ENCODE peak calls at places on chromosomes 16 and 17, in six cellular contexts. One of them, this sample, is unnamed.

GRCh38 chr17:13647551-13647950 is 45.8 kb upstream of the HS3ST3A1 start:
- DNase-seq in thoracic aorta: no peak
- DNase-seq in neural progenitor cell: no peak
- DNase-seq in tibial artery: no peak
- DNase-seq in progenitor cell of endocrine pancreas: no peak
- DNase-seq in fibroblast of pulmonary artery: peak; percentile 14
- DNase-seq in this sample: no peak

GRCh38 chr17:17071531-17072360 is 29.5 kb downstream of the MPRIP start:
- DNase-seq in thoracic aorta: no peak
- DNase-seq in neural progenitor cell: no peak
- DNase-seq in tibial artery: peak; percentile 43
- DNase-seq in progenitor cell of endocrine pancreas: no peak
- DNase-seq in fibroblast of pulmonary artery: no peak
- DNase-seq in this sample: no peak

GRCh38 chr16:78437352-78437968 is 338.0 kb downstream of the WWOX start:
- DNase-seq in thoracic aorta: no peak
- DNase-seq in neural progenitor cell: peak; percentile 69
- DNase-seq in tibial artery: no peak
- DNase-seq in progenitor cell of endocrine pancreas: no peak
- DNase-seq in fibroblast of pulmonary artery: peak; percentile 4
- DNase-seq in this sample: no peak

GRCh38 chr17:64148699-64149098 is 18.8 kb upstream of the ERN1 start:
- DNase-seq in thoracic aorta: no peak
- DNase-seq in neural progenitor cell: no peak
- DNase-seq in tibial artery: no peak
- DNase-seq in progenitor cell of endocrine pancreas: no peak
- DNase-seq in fibroblast of pulmonary artery: no peak
- DNase-seq in this sample: no peak

GRCh38 chr17:3655766-3656165 is 12.6 kb downstream of the TAX1BP3 start:
- DNase-seq in thoracic aorta: no peak
- DNase-seq in neural progenitor cell: no peak
- DNase-seq in tibial artery: no peak
- DNase-seq in progenitor cell of endocrine pancreas: no peak
- DNase-seq in fibroblast of pulmonary artery: no peak
- DNase-seq in this sample: no peak

GRCh38 chr16:65725156-65725845 is 603.4 kb upstream of the CDH11 start:
- DNase-seq in thoracic aorta: no peak
- DNase-seq in neural progenitor cell: no peak
- DNase-seq in tibial artery: no peak
- DNase-seq in progenitor cell of endocrine pancreas: no peak
- DNase-seq in fibroblast of pulmonary artery: peak; percentile 59
- DNase-seq in this sample: no peak

GRCh38 chr17:81927653-81928496 is at the start of gene MAFG:
- DNase-seq in thoracic aorta: peak; percentile 80
- DNase-seq in neural progenitor cell: peak; percentile 98
- DNase-seq in tibial artery: peak; percentile 94
- DNase-seq in progenitor cell of endocrine pancreas: peak; percentile 91
- DNase-seq in fibroblast of pulmonary artery: peak; percentile 95
- DNase-seq in this sample: peak; percentile 97

GRCh38 chr17:17689312-17689711 is 8.1 kb downstream of the RAI1 start:
- DNase-seq in thoracic aorta: no peak
- DNase-seq in neural progenitor cell: no peak
- DNase-seq in tibial artery: no peak
- DNase-seq in progenitor cell of endocrine pancreas: no peak
- DNase-seq in fibroblast of pulmonary artery: no peak
- DNase-seq in this sample: no peak

GRCh38 chr17:57255776-57256681 is at the start of gene MSI2:
- DNase-seq in thoracic aorta: peak; percentile 83
- DNase-seq in neural progenitor cell: peak; percentile 92
- DNase-seq in tibial artery: peak; percentile 96
- DNase-seq in progenitor cell of endocrine pancreas: peak; percentile 75
- DNase-seq in fibroblast of pulmonary artery: peak; percentile 87
- DNase-seq in this sample: peak; percentile 89

GRCh38 chr17:43755389-43755875 is 3.2 kb downstream of the SOST start:
- DNase-seq in thoracic aorta: no peak
- DNase-seq in neural progenitor cell: peak; percentile 64
- DNase-seq in tibial artery: no peak
- DNase-seq in progenitor cell of endocrine pancreas: peak; percentile 60
- DNase-seq in fibroblast of pulmonary artery: peak; percentile 32
- DNase-seq in this sample: no peak

GRCh38 chr17:18038149-18038850 is 668 bp downstream of the ATPAF2 start:
- DNase-seq in thoracic aorta: no peak
- DNase-seq in neural progenitor cell: no peak
- DNase-seq in tibial artery: no peak
- DNase-seq in progenitor cell of endocrine pancreas: no peak
- DNase-seq in fibroblast of pulmonary artery: no peak
- DNase-seq in this sample: no peak

GRCh38 chr17:58506354-58507080 is 7.9 kb downstream of the MTMR4 start:
- DNase-seq in thoracic aorta: no peak
- DNase-seq in neural progenitor cell: no peak
- DNase-seq in tibial artery: no peak
- DNase-seq in progenitor cell of endocrine pancreas: no peak
- DNase-seq in fibroblast of pulmonary artery: no peak
- DNase-seq in this sample: no peak

GRCh38 chr17:75652934-75653549 is 13.9 kb downstream of the RECQL5 start:
- DNase-seq in thoracic aorta: no peak
- DNase-seq in neural progenitor cell: peak; percentile 74
- DNase-seq in tibial artery: peak; percentile 47
- DNase-seq in progenitor cell of endocrine pancreas: no peak
- DNase-seq in fibroblast of pulmonary artery: peak; percentile 43
- DNase-seq in this sample: no peak

GRCh38 chr17:10119203-10120112 is 78.9 kb downstream of the GAS7 start:
- DNase-seq in thoracic aorta: no peak
- DNase-seq in neural progenitor cell: no peak
- DNase-seq in tibial artery: peak; percentile 70
- DNase-seq in progenitor cell of endocrine pancreas: no peak
- DNase-seq in fibroblast of pulmonary artery: no peak
- DNase-seq in this sample: no peak

GRCh38 chr17:46817151-46817900 is 1.2 kb downstream of the WNT3 start:
- DNase-seq in thoracic aorta: no peak
- DNase-seq in neural progenitor cell: peak; percentile 39
- DNase-seq in tibial artery: no peak
- DNase-seq in progenitor cell of endocrine pancreas: no peak
- DNase-seq in fibroblast of pulmonary artery: no peak
- DNase-seq in this sample: no peak

GRCh38 chr17:47945080-47945479 is 3.7 kb downstream of the PNPO start:
- DNase-seq in thoracic aorta: no peak
- DNase-seq in neural progenitor cell: no peak
- DNase-seq in tibial artery: no peak
- DNase-seq in progenitor cell of endocrine pancreas: no peak
- DNase-seq in fibroblast of pulmonary artery: peak; percentile 70
- DNase-seq in this sample: no peak

GRCh38 chr16:70421473-70422311 is 17.2 kb downstream of the ST3GAL2 start:
- DNase-seq in thoracic aorta: no peak
- DNase-seq in neural progenitor cell: no peak
- DNase-seq in tibial artery: no peak
- DNase-seq in progenitor cell of endocrine pancreas: no peak
- DNase-seq in fibroblast of pulmonary artery: no peak
- DNase-seq in this sample: no peak

GRCh38 chr16:87698241-87698640 is 67.5 kb downstream of the KLHDC4 start:
- DNase-seq in thoracic aorta: no peak
- DNase-seq in neural progenitor cell: no peak
- DNase-seq in tibial artery: no peak
- DNase-seq in progenitor cell of endocrine pancreas: no peak
- DNase-seq in fibroblast of pulmonary artery: no peak
- DNase-seq in this sample: no peak

GRCh38 chr17:49249292-49249794 is 18.8 kb upstream of the PHOSPHO1 start:
- DNase-seq in thoracic aorta: no peak
- DNase-seq in neural progenitor cell: no peak
- DNase-seq in tibial artery: no peak
- DNase-seq in progenitor cell of endocrine pancreas: no peak
- DNase-seq in fibroblast of pulmonary artery: peak; percentile 41
- DNase-seq in this sample: no peak

GRCh38 chr16:11619327-11619851 is 32.7 kb upstream of the LITAF start:
- DNase-seq in thoracic aorta: no peak
- DNase-seq in neural progenitor cell: no peak
- DNase-seq in tibial artery: no peak
- DNase-seq in progenitor cell of endocrine pancreas: no peak
- DNase-seq in fibroblast of pulmonary artery: no peak
- DNase-seq in this sample: no peak

GRCh38 chr16:6335072-6335471 is 997.6 kb upstream of the RBFOX1 start:
- DNase-seq in thoracic aorta: no peak
- DNase-seq in neural progenitor cell: peak; percentile 43
- DNase-seq in tibial artery: no peak
- DNase-seq in progenitor cell of endocrine pancreas: no peak
- DNase-seq in fibroblast of pulmonary artery: peak; percentile 3
- DNase-seq in this sample: no peak

GRCh38 chr16:25066747-25067631 is 44.6 kb upstream of the LCMT1 start:
- DNase-seq in thoracic aorta: peak; percentile 25
- DNase-seq in neural progenitor cell: peak; percentile 93
- DNase-seq in tibial artery: peak; percentile 92
- DNase-seq in progenitor cell of endocrine pancreas: peak; percentile 77
- DNase-seq in fibroblast of pulmonary artery: peak; percentile 67
- DNase-seq in this sample: peak; percentile 79

GRCh38 chr16:50491516-50491915 is 56.7 kb upstream of the NKD1 start:
- DNase-seq in thoracic aorta: no peak
- DNase-seq in neural progenitor cell: no peak
- DNase-seq in tibial artery: no peak
- DNase-seq in progenitor cell of endocrine pancreas: no peak
- DNase-seq in fibroblast of pulmonary artery: no peak
- DNase-seq in this sample: no peak

DNA sequence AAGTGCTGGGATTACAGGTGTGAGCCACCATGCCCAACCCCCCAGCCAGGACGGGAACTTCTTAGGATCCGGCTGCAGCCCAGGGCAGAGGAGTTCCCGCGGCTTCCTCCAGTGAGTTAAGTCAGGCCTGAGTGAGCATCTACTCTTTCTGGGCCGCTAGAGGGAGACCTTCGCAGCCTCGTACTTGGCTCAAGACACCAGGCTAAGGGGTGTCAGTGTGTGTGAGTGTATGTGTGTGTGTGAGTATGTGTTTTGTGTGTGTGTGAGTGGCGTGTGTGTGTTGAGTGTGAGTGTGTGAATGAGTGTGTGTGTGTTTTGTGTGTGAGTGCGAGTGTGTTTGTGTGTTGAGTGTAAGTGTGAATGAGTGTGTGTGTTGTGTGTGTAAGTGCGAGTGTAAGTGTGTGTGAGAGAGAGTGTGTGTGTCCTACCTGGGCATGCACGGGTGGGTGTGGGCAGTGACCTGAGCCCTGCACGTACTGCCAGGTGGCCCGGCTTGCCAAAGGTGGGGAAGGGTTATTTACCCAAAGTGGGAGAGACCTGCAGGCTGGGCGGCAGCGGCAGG is 58.5 kb downstream of the TMEM235 start:
- DNase-seq in thoracic aorta: peak; percentile 37
- DNase-seq in neural progenitor cell: peak; percentile 89
- DNase-seq in tibial artery: peak; percentile 83
- DNase-seq in progenitor cell of endocrine pancreas: peak; percentile 36
- DNase-seq in fibroblast of pulmonary artery: peak; percentile 96
- DNase-seq in this sample: no peak
- TF ChIP-seq CTCF in thoracic aorta: peak; percentile 73
- TF ChIP-seq CTCF in neural progenitor cell: peak; percentile 79
- TF ChIP-seq CTCF in tibial artery: peak; percentile 85
- TF ChIP-seq CTCF in progenitor cell of endocrine pancreas: peak; percentile 73
- TF ChIP-seq CTCF in fibroblast of pulmonary artery: peak; percentile 91
- TF ChIP-seq CTCF in this sample: peak; percentile 84

DNA sequence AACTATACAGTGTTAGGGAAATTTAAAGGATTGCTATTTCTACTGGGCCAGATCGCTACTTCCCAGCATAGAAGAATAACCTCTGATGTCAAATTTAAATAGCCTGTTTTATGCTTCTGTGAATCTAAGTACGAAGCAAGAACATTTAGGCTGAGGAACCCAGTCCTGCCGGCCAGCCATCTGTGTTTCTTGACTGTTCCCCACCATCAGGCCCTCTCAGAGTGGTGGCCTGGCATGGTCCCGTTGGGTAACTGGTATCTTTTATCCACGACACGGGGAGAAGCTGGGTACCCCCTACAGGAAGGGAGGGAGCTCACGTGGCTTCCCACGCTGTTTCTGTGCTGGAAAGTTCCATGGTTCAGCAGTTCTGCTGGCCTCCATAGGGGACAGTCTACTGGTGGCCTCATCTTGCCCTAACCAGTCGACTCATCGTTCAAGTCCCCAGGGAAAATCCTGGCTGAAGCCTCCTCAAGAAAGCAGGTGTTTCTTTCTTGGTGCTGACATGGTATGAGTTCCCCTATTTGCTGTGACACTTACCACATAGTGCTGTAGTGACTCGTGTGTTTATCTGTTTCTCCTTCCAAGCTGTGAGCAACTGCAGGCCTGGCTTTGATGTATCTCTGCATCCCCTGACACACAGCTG is 201.7 kb upstream of the NLRP1 start:
- DNase-seq in thoracic aorta: no peak
- DNase-seq in neural progenitor cell: no peak
- DNase-seq in tibial artery: peak; percentile 32
- DNase-seq in progenitor cell of endocrine pancreas: no peak
- DNase-seq in fibroblast of pulmonary artery: peak; percentile 15
- DNase-seq in this sample: no peak
- TF ChIP-seq CTCF in thoracic aorta: no peak
- TF ChIP-seq CTCF in neural progenitor cell: no peak
- TF ChIP-seq CTCF in tibial artery: no peak
- TF ChIP-seq CTCF in progenitor cell of endocrine pancreas: no peak
- TF ChIP-seq CTCF in fibroblast of pulmonary artery: no peak
- TF ChIP-seq CTCF in this sample: no peak

GRCh38 chr17:6172642-6173330 is 102.6 kb downstream of the WSCD1 start:
- DNase-seq in thoracic aorta: no peak
- DNase-seq in neural progenitor cell: peak; percentile 90
- DNase-seq in tibial artery: peak; percentile 31
- DNase-seq in progenitor cell of endocrine pancreas: no peak
- DNase-seq in fibroblast of pulmonary artery: no peak
- DNase-seq in this sample: no peak
- TF ChIP-seq CTCF in thoracic aorta: no peak
- TF ChIP-seq CTCF in neural progenitor cell: no peak
- TF ChIP-seq CTCF in tibial artery: no peak
- TF ChIP-seq CTCF in progenitor cell of endocrine pancreas: no peak
- TF ChIP-seq CTCF in fibroblast of pulmonary artery: no peak
- TF ChIP-seq CTCF in this sample: no peak

GRCh38 chr16:80974649-80975376 is 31.9 kb downstream of the CMC2 start:
- DNase-seq in thoracic aorta: no peak
- DNase-seq in neural progenitor cell: peak; percentile 18
- DNase-seq in tibial artery: no peak
- DNase-seq in progenitor cell of endocrine pancreas: no peak
- DNase-seq in fibroblast of pulmonary artery: peak; percentile 15
- DNase-seq in this sample: no peak
- TF ChIP-seq CTCF in thoracic aorta: no peak
- TF ChIP-seq CTCF in neural progenitor cell: peak; percentile 56
- TF ChIP-seq CTCF in tibial artery: no peak
- TF ChIP-seq CTCF in progenitor cell of endocrine pancreas: peak; percentile 63
- TF ChIP-seq CTCF in fibroblast of pulmonary artery: peak; percentile 52
- TF ChIP-seq CTCF in this sample: peak; percentile 69

GRCh38 chr16:9415588-9415987 is 324.1 kb downstream of the HAPSTR1 start:
- DNase-seq in thoracic aorta: no peak
- DNase-seq in neural progenitor cell: no peak
- DNase-seq in tibial artery: no peak
- DNase-seq in progenitor cell of endocrine pancreas: no peak
- DNase-seq in fibroblast of pulmonary artery: no peak
- DNase-seq in this sample: no peak
- TF ChIP-seq CTCF in thoracic aorta: no peak
- TF ChIP-seq CTCF in neural progenitor cell: no peak
- TF ChIP-seq CTCF in tibial artery: no peak
- TF ChIP-seq CTCF in progenitor cell of endocrine pancreas: no peak
- TF ChIP-seq CTCF in fibroblast of pulmonary artery: no peak
- TF ChIP-seq CTCF in this sample: no peak

This sample was measured in type B pancreatic cell.